ENCODE peak calls at places on chromosomes 5 and 9, in six cellular contexts. B is T-helper 1 cell, J is iPS-NIHi11, D is DMS 273 treated with DMSO at 0.1 percent for 48 hours, S is caudate nucleus, C is NCI-H1694. P is an unnamed sample.

GRCh38 chr9:109894921-109895758 is 115.1 kb downstream of the PALM2AKAP2 start:
- DNase-seq in D (no peak), C (no peak), B (no peak), S (no peak), J (no peak), P (peak)

GRCh38 chr9:96139592-96140251 is 162.3 kb downstream of the HSD17B3 start:
- DNase-seq in B (no peak), D (peak), S (no peak), C (peak), J (no peak), P (peak)

GRCh38 chr5:142119051-142119625 is 10.6 kb downstream of the NDFIP1 start:
- DNase-seq in S (no peak), C (no peak), B (no peak), J (no peak), D (no peak), P (no peak)

GRCh38 chr9:95108777-95109176 is 208.7 kb downstream of the FANCC start:
- DNase-seq in B (no peak), J (no peak), D (no peak), S (no peak), C (no peak), P (peak)

GRCh38 chr5:200985-201384 is 9.7 kb downstream of the LRRC14B start:
- DNase-seq in D (no peak), C (no peak), J (peak), S (no peak), B (no peak), P (no peak)

GRCh38 chr5:122858451-122858850 is 13.0 kb downstream of the SNX24 start:
- DNase-seq in B (no peak), C (no peak), J (no peak), D (no peak), S (no peak), P (peak)

GRCh38 chr9:92668746-92669526 is 995 bp downstream of the IPPK start:
- DNase-seq in C (no peak), D (no peak), S (no peak), B (no peak), J (peak), P (peak)

GRCh38 chr9:94665606-94666005 is 26.3 kb upstream of the FBP1 start:
- DNase-seq in D (no peak), B (no peak), J (no peak), C (no peak), S (no peak), P (peak)

GRCh38 chr9:106862115-106862945 is 636 bp upstream of the ZNF462 start:
- DNase-seq in D (no peak), J (peak), C (peak), B (no peak), S (peak), P (peak)

GRCh38 chr5:133247881-133248642 is 196.2 kb downstream of the HSPA4 start:
- DNase-seq in C (no peak), S (no peak), B (no peak), J (peak), D (no peak), P (peak)

GRCh38 chr5:157708866-157709265 is 22.4 kb upstream of the THG1L start:
- DNase-seq in J (no peak), B (no peak), D (no peak), S (no peak), C (no peak), P (peak)

GRCh38 chr9:21903380-21903965 is 90.7 kb downstream of the CDKN2A start:
- DNase-seq in C (no peak), D (no peak), B (no peak), J (no peak), S (no peak), P (no peak)

GRCh38 chr9:137384116-137384756 is 38.7 kb downstream of the EXD3 start:
- DNase-seq in B (no peak), D (no peak), S (no peak), J (no peak), C (no peak), P (no peak)

GRCh38 chr5:111530298-111530740 is 18.0 kb upstream of the STARD4 start:
- DNase-seq in B (peak), D (no peak), C (no peak), S (peak), J (no peak), P (peak)

GRCh38 chr5:74194196-74194595 is 446.3 kb downstream of the ENC1 start:
- DNase-seq in D (no peak), C (no peak), B (no peak), S (no peak), J (no peak), P (no peak)

GRCh38 chr5:173326501-173326960 is 1.7 kb downstream of the STC2 start:
- DNase-seq in B (no peak), C (no peak), J (no peak), S (no peak), D (no peak), P (peak)

GRCh38 chr5:75037106-75037505 is 15.3 kb downstream of the GCNT4 start:
- DNase-seq in B (no peak), J (peak), C (no peak), S (no peak), D (no peak), P (peak)

GRCh38 chr9:23725279-23725946 is 100.6 kb downstream of the ELAVL2 start:
- DNase-seq in S (no peak), B (no peak), J (no peak), C (no peak), D (no peak), P (no peak)

GRCh38 chr9:109640232-109641078 is 139.5 kb upstream of the PALM2AKAP2 start:
- DNase-seq in J (peak), C (peak), S (peak), D (peak), B (no peak), P (peak)

P was measured in EH.